ENCODE peak calls at places on chromosomes 13 and 19, in four cellular contexts. I, Z, U and B are unnamed samples.

GRCh38 chr19:28257396-28257795 is 955.6 kb downstream of the UQCRFS1 start:
- DNase-seq in I (no peak), Z (no peak), U (no peak), B (no peak)

GRCh38 chr19:29845576-29846176 is 33.9 kb downstream of the CCNE1 start:
- DNase-seq in I (no peak), Z (peak), U (peak), B (no peak)

GRCh38 chr13:98253526-98253925 is 76.5 kb upstream of the RNF113B start:
- DNase-seq in I (no peak), Z (no peak), U (no peak), B (no peak)

GRCh38 chr13:48567521-48568331 is 34.8 kb upstream of the RCBTB2 start:
- DNase-seq in I (no peak), Z (no peak), U (peak), B (no peak)

GRCh38 chr13:44451109-44451508 is 77.5 kb downstream of the SERP2 start:
- DNase-seq in I (no peak), Z (no peak), U (no peak), B (no peak)

GRCh38 chr19:1361601-1362384 is 21.9 kb upstream of the NDUFS7 start:
- DNase-seq in I (no peak), Z (no peak), U (no peak), B (no peak)

GRCh38 chr13:94329754-94330551 is 149.5 kb downstream of the DCT start:
- DNase-seq in I (no peak), Z (no peak), U (no peak), B (no peak)

GRCh38 chr13:95601216-95601615 is 43.3 kb downstream of the DZIP1 start:
- DNase-seq in I (no peak), Z (no peak), U (no peak), B (no peak)

GRCh38 chr13:47564041-47564440 is 437.0 kb downstream of the SUCLA2 start:
- DNase-seq in I (no peak), Z (no peak), U (no peak), B (no peak)

GRCh38 chr13:101343128-101343787 is 73.0 kb downstream of the NALCN start:
- DNase-seq in I (no peak), Z (no peak), U (no peak), B (no peak)

DNA sequence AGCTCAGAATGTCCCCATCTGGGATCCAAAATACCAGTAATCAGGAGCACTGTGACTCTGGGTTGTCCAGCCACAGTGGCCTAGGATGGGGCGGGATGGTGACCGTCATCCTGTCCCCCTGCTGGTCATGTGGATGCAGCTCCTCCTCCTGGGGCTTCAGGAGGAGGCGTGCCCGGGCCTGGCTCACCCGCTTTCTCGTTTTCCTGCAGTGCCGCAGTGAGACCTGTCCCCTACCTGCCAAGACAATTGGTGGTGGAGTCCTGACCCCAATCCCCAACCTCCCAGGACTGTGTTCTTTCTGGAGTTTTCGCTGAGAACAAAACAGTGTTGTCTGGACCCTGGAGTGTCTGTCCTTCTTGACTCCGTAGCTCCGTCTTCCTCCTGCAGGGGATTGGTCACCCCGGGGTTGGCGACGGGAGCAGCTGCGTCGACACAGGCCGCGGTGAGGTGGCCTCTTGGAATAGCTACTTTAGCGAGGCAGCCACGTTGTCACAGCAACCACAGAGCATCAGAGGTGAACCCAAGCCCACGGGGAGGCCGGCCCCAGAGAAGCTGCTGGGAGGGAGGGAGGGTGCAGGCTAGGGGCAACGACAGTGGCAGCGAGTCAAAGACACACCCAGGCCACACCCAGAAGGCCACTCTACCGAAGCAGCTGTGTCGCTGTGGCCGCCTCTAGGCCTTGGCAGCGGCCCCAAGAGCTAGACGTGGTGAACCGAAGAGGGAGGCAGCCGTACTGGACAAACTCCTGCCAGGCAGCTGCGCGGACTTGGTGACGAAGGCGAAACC is 10.1 kb upstream of the EMC10 start:
- DNase-seq in I (no peak), Z (peak), U (no peak), B (no peak)
- TF ChIP-seq SPI1 in I (no peak), Z (no peak), U (no peak), B (no peak)

GRCh38 chr13:46071590-46072249 is 19.2 kb upstream of the ZC3H13 start:
- DNase-seq in I (peak), Z (no peak), U (no peak), B (no peak)
- TF ChIP-seq SPI1 in I (no peak), Z (no peak), U (no peak), B (no peak)

DNA sequence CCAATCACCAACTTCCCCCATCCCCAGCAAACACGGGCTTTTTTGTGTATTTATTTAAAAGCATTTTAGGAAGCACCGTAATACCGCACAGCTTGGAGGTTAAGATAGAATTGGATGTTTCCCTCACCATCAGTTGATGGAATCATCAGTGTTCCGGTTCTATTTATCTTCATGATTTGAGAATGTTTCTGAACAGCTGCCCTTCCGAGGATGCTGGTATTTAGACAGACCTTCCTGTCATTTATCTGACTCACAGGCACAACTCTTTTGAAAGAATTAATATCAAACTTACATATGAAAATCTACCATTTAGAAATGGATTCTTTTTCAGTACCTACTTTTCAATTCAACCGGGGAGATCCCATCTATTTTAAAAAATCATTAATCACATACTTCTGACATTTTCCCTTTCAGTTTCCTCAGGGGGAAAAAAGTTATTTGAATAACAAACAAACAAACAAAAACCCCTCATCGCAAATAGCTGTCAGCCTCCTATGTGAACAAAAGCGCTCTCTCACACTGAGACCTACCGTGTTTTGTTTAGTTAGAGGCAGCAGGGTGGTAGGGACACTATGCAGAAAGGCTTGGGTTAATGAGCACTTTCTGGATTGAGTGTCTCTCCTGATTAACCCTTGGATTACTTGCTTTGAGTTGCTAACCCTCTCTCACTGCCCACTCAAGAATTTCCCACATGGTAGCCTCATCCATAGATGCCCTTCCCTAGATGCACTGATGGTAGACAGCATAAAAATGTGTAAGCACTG is 189.3 kb downstream of the TM9SF2 start:
- DNase-seq in I (no peak), Z (no peak), U (no peak), B (no peak)
- TF ChIP-seq SPI1 in I (no peak), Z (no peak), U (no peak), B (no peak)

DNA sequence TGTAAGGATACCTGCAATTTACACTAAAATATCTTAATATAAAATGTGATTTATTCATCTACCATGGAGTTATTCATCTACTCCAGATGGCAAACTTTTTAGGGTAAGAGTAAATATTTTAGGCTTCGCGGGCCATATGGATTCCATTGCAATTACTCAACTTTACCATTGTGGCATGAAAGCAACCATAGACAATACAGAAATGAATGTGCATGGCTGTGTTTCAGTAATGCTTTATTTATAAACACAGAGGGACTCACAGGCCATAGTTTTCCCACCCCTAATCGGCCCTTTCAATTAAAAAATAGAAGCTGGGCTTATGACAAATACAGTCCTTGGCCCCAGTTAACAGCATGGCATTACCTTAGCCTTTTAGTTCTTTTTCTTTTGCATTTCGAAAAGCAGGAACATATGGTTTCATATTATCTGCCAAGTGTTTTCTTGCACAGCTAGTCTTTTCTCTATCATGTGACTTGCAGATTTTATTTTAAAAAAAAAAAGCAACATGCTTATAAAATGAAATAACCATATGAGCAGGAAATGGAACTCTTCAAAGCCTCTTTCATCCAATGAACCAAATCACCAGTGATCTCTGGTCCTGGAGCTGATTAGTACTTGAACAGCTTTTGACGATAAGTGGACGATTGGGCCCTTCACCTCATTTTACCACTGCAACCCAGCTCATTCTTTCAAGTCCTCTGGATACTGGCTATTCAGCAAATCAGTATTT is 64.0 kb downstream of the LHFPL6 start:
- DNase-seq in I (no peak), Z (no peak), U (no peak), B (no peak)
- TF ChIP-seq SPI1 in I (no peak), Z (no peak), U (no peak), B (no peak)

GRCh38 chr19:47363758-47364529 is 14.8 kb downstream of the DHX34 start:
- DNase-seq in I (no peak), Z (no peak), U (no peak), B (no peak)
- TF ChIP-seq SPI1 in I (no peak), Z (no peak), U (no peak), B (no peak)